ENCODE peak calls at places on chromosomes 13 and 19, in eight cellular contexts. Z is DMS153; M is NCI-H2081; L is stimulated activated CD4-positive, alpha-beta T cell treated with anti-CD3 and anti-CD28 coated beads, Interleukin-12 subunit alpha, Interleukin-12 subunit beta, amount 100 ng/mL, for 24 hours; W is mucosa of gallbladder; H is activated CD4-positive, alpha-beta T cell treated with anti-CD3 and anti-CD28 coated beads, Interleukin-2, amount 10 ng/mL, durations not matched to agents 7 days and 5 days; B is renal cortical epithelial cell; K is neural progenitor cell. C is an unnamed sample.

GRCh38 chr13:33610471-33611015 is 207.4 kb upstream of the RFC3 start:
- DNase-seq in W (no peak), K (peak), L (no peak), M (peak), H (peak), Z (peak), B (peak), C (no peak)

GRCh38 chr13:97308735-97309429 is 86.7 kb downstream of the MBNL2 start:
- DNase-seq in K (no peak), L (no peak), Z (no peak), W (no peak), B (no peak), M (no peak), H (no peak), C (peak)

GRCh38 chr19:42284641-42285341 is 15.7 kb downstream of the CIC start:
- DNase-seq in H (peak), B (no peak), M (no peak), W (no peak), Z (no peak), L (no peak), K (peak), C (no peak)

GRCh38 chr13:31236211-31236786 is 36.5 kb downstream of the B3GLCT start:
- DNase-seq in K (peak), M (peak), B (peak), L (no peak), H (peak), W (no peak), Z (peak), C (peak)

GRCh38 chr13:79806821-79807220 is 325.9 kb downstream of the NDFIP2 start:
- DNase-seq in H (no peak), M (no peak), Z (no peak), L (no peak), B (no peak), W (no peak), K (no peak), C (no peak)

GRCh38 chr13:29541400-29541799 is 54.1 kb downstream of the SLC7A1 start:
- DNase-seq in Z (no peak), M (no peak), W (no peak), K (no peak), H (no peak), B (no peak), L (no peak), C (no peak)

GRCh38 chr19:963401-964022 is 20.6 kb upstream of the WDR18 start:
- DNase-seq in B (no peak), M (no peak), L (no peak), H (no peak), W (no peak), K (no peak), Z (no peak), C (no peak)

GRCh38 chr13:94677799-94678198 is 34.5 kb downstream of the SOX21 start:
- DNase-seq in Z (no peak), B (no peak), K (peak), L (no peak), M (no peak), W (no peak), H (no peak), C (no peak)

GRCh38 chr19:814108-815078 is 7.4 kb downstream of the PLPPR3 start:
- DNase-seq in B (no peak), H (no peak), Z (no peak), K (no peak), W (no peak), M (no peak), L (no peak), C (no peak)

C was measured in HT1080.